ENCODE peak calls at places on chromosomes 6 and 20, in nine cellular contexts. D is AG09309, K is AG09319, V is hepatocyte, M is endothelial cell of umbilical vein, J is choroid plexus epithelial cell, Y is activated B cell treated with CpG ODN at 0.5 μM for 24 hours, X is stomach, U is cardiac fibroblast. P is an unnamed sample.

GRCh38 chr6:35449287-35449881 is 2.8 kb upstream of the FANCE start:
- DNase-seq in X (peak; percentile 33), M (peak; percentile 62), J (peak; percentile 85), V (peak; percentile 89), K (peak; percentile 45), D (no peak), U (peak; percentile 81), Y (peak; percentile 30), P (no peak)

GRCh38 chr20:8895472-8895871 is 173.4 kb upstream of the PLCB4 start:
- DNase-seq in D (no peak), J (no peak), U (no peak), M (no peak), K (no peak), V (no peak), X (no peak), Y (no peak), P (no peak)

GRCh38 chr6:110642711-110643110 is 166.3 kb upstream of the SLC22A16 start:
- DNase-seq in V (no peak), K (no peak), U (no peak), D (no peak), X (no peak), Y (no peak), M (no peak), J (no peak), P (no peak)

GRCh38 chr6:148203281-148203925 is 139.2 kb upstream of the SASH1 start:
- DNase-seq in D (no peak), K (no peak), X (no peak), U (peak; percentile 73), Y (no peak), J (peak; percentile 47), V (no peak), M (no peak), P (no peak)

GRCh38 chr6:126811307-126811706 is 307.2 kb upstream of the RSPO3 start:
- DNase-seq in D (no peak), M (peak; percentile 85), X (no peak), J (peak; percentile 64), K (peak; percentile 15), U (peak; percentile 51), V (no peak), Y (no peak), P (no peak)

GRCh38 chr6:129860901-129861665 is at the start of gene TMEM244:
- DNase-seq in K (peak; percentile 42), V (no peak), Y (no peak), U (peak; percentile 67), J (peak; percentile 41), M (no peak), X (no peak), D (peak; percentile 74), P (no peak)

GRCh38 chr20:20292472-20292871 is 75.4 kb upstream of the INSM1 start:
- DNase-seq in K (no peak), X (no peak), M (no peak), D (no peak), J (no peak), V (no peak), U (no peak), Y (no peak), P (no peak)

GRCh38 chr6:44041461-44042260 is 85.6 kb downstream of the MRPL14 start:
- DNase-seq in M (peak; percentile 82), U (peak; percentile 94), K (peak; percentile 92), D (peak; percentile 89), X (no peak), V (peak; percentile 86), J (peak; percentile 96), Y (no peak), P (no peak)

GRCh38 chr6:101399627-101399955 is 6.1 kb downstream of the GRIK2 start:
- DNase-seq in V (no peak), X (no peak), U (no peak), M (no peak), K (no peak), J (no peak), Y (no peak), D (no peak), P (no peak)

GRCh38 chr6:101403566-101403965 is 10.1 kb downstream of the GRIK2 start:
- DNase-seq in K (no peak), Y (no peak), J (no peak), M (no peak), X (no peak), U (no peak), V (peak; percentile 10), D (no peak), P (no peak)

GRCh38 chr6:101400341-101400740 is 6.8 kb downstream of the GRIK2 start:
- DNase-seq in Y (no peak), V (no peak), U (no peak), D (no peak), M (no peak), X (no peak), K (no peak), J (no peak), P (no peak)

GRCh38 chr6:101402618-101403002 is 9.1 kb downstream of the GRIK2 start:
- DNase-seq in M (no peak), J (no peak), U (no peak), K (no peak), Y (no peak), X (no peak), V (peak; percentile 23), D (no peak), P (no peak)

DNA sequence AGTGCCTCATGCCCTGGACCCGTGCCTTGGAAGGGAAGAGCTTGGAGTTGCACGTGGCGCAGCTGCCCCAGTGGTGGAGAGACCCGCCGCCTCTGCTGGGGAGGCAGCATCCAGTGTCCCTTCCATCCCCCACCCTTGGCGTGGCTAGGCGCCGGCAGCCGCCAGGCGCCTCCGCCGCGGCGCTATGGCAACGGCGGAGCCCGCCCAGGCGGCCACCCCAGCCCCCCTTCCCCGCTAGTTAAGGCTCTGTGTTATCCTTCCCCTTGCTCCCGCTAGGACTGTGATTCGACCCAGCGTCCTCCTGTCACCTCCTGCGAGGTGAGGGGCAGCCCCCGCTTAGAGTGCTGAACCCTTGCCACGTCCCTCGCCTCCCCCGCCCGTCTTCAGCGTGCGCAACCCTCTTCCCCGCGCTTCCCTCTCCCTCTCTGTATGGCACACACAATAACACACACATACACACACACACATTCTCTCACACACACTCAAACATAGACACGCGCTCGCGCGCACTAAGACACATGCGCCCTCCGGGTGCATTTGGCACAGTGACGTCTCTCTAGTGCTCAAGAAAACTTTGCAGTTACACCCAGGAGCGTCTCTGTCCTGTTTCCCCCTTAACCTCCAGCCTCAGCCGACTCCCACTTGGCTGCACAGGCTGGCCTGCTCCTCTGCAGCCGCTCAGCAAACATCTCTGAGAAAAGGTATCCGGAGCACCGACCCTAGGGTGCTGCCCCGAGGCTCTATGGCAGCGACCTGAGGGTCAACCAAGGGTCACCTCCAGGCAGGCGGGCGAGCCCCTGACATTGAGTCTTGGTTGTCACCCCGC is 8.5 kb downstream of the GRIK2 start:
- DNase-seq in X (no peak), D (no peak), J (no peak), V (peak; percentile 40), Y (no peak), U (no peak), M (no peak), K (no peak), P (no peak)
- TF ChIP-seq CTCF in X (no peak), D (no peak), J (no peak), V (no peak), Y (no peak), U (no peak), M (no peak), K (no peak), P (no peak)

GRCh38 chr6:30979690-30980089 is 3.8 kb upstream of the MUC21 start:
- DNase-seq in U (no peak), V (no peak), M (no peak), X (no peak), Y (no peak), J (no peak), D (no peak), K (no peak), P (no peak)

GRCh38 chr6:30979076-30979475 is 4.4 kb upstream of the MUC21 start:
- DNase-seq in K (no peak), X (no peak), J (no peak), D (no peak), V (no peak), M (no peak), Y (no peak), U (no peak), P (no peak)

GRCh38 chr6:30985490-30985889 is 2.0 kb downstream of the MUC21 start:
- DNase-seq in M (no peak), U (no peak), K (no peak), X (no peak), D (no peak), V (no peak), Y (no peak), J (peak; percentile 13), P (no peak)

GRCh38 chr6:30983439-30983838 is at the start of gene MUC21:
- DNase-seq in U (no peak), K (no peak), Y (no peak), V (no peak), M (no peak), D (no peak), J (no peak), X (peak; percentile 27), P (no peak)

DNA sequence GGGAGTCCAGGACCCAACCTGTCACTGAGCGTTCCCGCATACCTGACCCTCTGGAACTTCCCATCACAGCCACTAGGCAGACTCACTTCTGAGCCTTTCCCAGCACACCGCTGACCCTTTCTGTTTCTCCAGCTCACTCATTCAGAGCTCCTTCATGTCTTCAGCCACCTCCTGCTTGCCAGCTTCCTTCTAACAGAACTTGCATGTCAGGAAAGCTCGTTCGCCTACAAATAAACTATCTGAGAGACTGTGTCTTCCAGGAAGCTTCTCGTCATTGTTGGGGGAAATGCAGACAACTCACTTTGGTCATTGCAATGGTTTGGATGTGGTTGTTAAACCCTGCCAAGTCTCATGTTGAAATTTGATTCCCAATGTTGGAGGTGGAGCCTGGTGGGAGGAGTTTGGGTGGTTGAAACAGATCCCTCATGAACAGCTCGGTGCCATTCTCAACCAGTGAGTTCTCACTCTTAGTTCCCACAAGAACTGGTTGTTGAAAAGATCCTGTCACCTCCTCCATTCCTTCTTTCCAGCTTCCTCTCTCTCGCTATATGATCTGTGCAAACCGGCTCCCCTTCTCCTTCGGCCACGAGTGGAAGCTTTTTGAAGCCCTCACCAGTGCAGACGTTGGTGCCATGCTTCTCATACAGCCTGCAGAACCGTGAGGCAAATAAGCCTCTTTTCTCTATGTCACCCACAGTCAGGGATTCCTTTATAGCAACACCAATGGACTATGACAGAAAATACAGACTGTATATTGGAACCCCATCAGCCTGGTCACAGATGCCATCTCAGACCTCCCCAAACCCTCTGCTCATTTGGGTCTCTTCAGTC is 1.4 kb upstream of the MUC21 start:
- DNase-seq in V (peak; percentile 53), U (peak; percentile 76), K (peak; percentile 20), D (peak; percentile 21), Y (no peak), J (peak; percentile 81), M (peak; percentile 43), X (peak; percentile 52), P (no peak)
- TF ChIP-seq CTCF in V (no peak), U (peak; percentile 51), K (peak; percentile 5), D (peak; percentile 33), Y (no peak), J (peak; percentile 43), M (peak; percentile 11), X (no peak), P (no peak)

DNA sequence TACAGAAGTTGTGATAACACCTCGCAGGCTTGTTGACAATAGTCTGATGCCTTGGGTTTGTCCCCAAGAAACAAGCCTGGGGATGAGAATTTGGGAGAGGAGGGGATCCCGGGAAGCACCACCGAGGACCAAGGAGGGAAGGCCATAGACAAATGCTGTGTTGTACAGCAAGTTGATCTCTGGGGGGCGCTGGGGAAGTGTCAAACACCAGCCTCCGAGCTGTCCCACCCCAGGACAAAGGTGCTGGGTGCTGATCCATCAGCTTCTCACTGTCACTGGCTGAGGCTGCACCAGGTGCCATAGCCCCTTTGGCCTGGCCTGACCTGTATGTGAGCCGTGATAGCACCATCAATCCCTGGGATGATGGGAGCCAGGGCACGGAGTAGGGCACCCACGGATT is 64.0 kb downstream of the SYNDIG1 start:
- DNase-seq in K (no peak), V (no peak), M (no peak), D (no peak), X (no peak), Y (no peak), J (no peak), U (no peak), P (peak; percentile 59)
- TF ChIP-seq CTCF in K (no peak), V (no peak), M (no peak), D (no peak), X (no peak), Y (no peak), J (no peak), U (no peak), P (no peak)

GRCh38 chr20:59770851-59771250 is 162.6 kb downstream of the SYCP2 start:
- DNase-seq in J (no peak), D (no peak), X (no peak), K (no peak), Y (no peak), V (no peak), M (no peak), U (no peak), P (no peak)

GRCh38 chr20:59767656-59768055 is 163.3 kb downstream of the PHACTR3 start:
- DNase-seq in M (no peak), K (no peak), V (no peak), Y (no peak), X (no peak), D (no peak), J (no peak), U (no peak), P (no peak)

GRCh38 chr20:59772373-59772705 is 161.1 kb downstream of the SYCP2 start:
- DNase-seq in D (no peak), V (no peak), U (no peak), K (no peak), X (no peak), M (no peak), Y (no peak), J (no peak), P (no peak)

GRCh38 chr20:59771506-59772372 is 161.7 kb downstream of the SYCP2 start:
- DNase-seq in K (no peak), D (no peak), M (no peak), U (no peak), J (no peak), Y (no peak), X (no peak), V (no peak), P (no peak)

DNA sequence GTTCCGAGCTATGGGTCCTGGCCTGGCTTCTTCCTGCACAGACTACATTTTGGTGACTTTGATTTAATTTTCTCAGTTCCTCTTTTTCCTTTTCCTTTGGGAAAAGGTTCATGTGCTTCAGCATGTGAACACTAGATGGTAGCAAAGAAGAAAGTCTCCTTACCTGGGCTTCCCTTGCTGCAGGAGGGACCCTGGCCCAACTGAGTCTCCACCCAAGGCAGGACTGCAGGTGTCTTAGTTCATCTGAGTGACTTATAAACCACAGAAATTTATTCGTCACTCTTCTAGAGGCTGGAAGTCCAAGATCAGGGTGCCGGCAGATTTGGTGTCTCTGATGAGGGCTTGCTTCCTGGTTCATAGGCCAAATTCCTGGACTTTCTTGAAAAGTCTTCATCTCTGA is 163.2 kb downstream of the SYCP2 start:
- DNase-seq in X (no peak), V (no peak), K (no peak), U (no peak), D (no peak), Y (no peak), M (no peak), J (no peak), P (no peak)
- TF ChIP-seq CTCF in X (no peak), V (peak; percentile 23), K (no peak), U (no peak), D (no peak), Y (no peak), M (no peak), J (no peak), P (no peak)

P was measured in osteocyte.